ENCODE peak calls at places on chromosome 16, in four cellular contexts. K, X, I and N are unnamed samples.

GRCh38 chr16:825298-826061 is 24.9 kb upstream of the GNG13 start:
- DNase-seq in K (no peak), X (no peak), I (no peak), N (no peak)

GRCh38 chr16:6684076-6684673 is 648.5 kb upstream of the RBFOX1 start:
- DNase-seq in K (no peak), X (peak), I (no peak), N (peak)

GRCh38 chr16:65154321-65154720 is 32.5 kb upstream of the CDH11 start:
- DNase-seq in K (no peak), X (peak), I (peak), N (peak)

GRCh38 chr16:19113577-19114358 is at the start of gene ITPRIPL2:
- DNase-seq in K (no peak), X (peak), I (peak), N (peak)

GRCh38 chr16:5234295-5235050 is 136.9 kb upstream of the EEF2KMT start:
- DNase-seq in K (no peak), X (peak), I (no peak), N (no peak)

GRCh38 chr16:68005786-68006286 is 6.6 kb upstream of the DPEP2 start:
- DNase-seq in K (peak), X (peak), I (no peak), N (no peak)

GRCh38 chr16:57609541-57610401 is 18.7 kb upstream of the ADGRG1 start:
- DNase-seq in K (peak), X (no peak), I (peak), N (peak)

GRCh38 chr16:25060920-25061319 is 45.8 kb upstream of the ARHGAP17 start:
- DNase-seq in K (no peak), X (no peak), I (no peak), N (no peak)

GRCh38 chr16:77918792-77919707 is 103.3 kb upstream of the CLEC3A start:
- DNase-seq in K (no peak), X (no peak), I (no peak), N (no peak)

GRCh38 chr16:1972490-1972877 is 631 bp downstream of the TBL3 start:
- DNase-seq in K (no peak), X (peak), I (no peak), N (no peak)

GRCh38 chr16:57797526-57798266 is 4.6 kb downstream of the KIFC3 start:
- DNase-seq in K (peak), X (peak), I (peak), N (no peak)

GRCh38 chr16:21673469-21673868 is 9.7 kb downstream of the OTOA start:
- DNase-seq in K (no peak), X (no peak), I (no peak), N (no peak)

GRCh38 chr16:26475579-26475978 is 591.1 kb upstream of the C16orf82 start:
- DNase-seq in K (no peak), X (no peak), I (no peak), N (no peak)

GRCh38 chr16:12474794-12475410 is 328.8 kb downstream of the CPPED1 start:
- DNase-seq in K (no peak), X (no peak), I (no peak), N (no peak)

GRCh38 chr16:66250686-66251405 is 115.6 kb upstream of the CDH5 start:
- DNase-seq in K (no peak), X (peak), I (no peak), N (no peak)

GRCh38 chr16:77059441-77059840 is 131.5 kb upstream of the MON1B start:
- DNase-seq in K (no peak), X (no peak), I (no peak), N (no peak)

DNA sequence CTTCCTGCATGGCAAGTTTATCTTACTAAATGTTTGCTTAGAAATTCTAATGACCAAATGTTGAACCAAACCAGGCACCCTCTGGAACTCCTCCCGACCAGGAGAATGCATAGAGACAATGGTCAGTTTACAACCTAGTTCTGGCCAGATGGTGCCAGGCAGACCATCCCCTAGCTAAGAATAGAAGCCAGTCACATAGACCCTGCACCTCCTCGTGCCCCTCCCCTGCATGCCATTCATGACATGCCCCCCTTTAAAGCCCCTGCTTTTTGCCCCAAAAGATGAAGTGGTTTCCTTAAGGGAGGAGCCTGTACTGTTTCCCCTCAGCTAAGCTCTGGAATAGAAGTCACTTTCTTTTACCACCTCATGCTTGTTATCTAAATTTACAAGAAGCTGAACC is 6.6 kb upstream of the CPHXL start:
- DNase-seq in K (no peak), X (no peak), I (no peak), N (no peak)
- H3K4me2 ChIP-seq in K (no peak), X (no peak), I (no peak), N (no peak)

DNA sequence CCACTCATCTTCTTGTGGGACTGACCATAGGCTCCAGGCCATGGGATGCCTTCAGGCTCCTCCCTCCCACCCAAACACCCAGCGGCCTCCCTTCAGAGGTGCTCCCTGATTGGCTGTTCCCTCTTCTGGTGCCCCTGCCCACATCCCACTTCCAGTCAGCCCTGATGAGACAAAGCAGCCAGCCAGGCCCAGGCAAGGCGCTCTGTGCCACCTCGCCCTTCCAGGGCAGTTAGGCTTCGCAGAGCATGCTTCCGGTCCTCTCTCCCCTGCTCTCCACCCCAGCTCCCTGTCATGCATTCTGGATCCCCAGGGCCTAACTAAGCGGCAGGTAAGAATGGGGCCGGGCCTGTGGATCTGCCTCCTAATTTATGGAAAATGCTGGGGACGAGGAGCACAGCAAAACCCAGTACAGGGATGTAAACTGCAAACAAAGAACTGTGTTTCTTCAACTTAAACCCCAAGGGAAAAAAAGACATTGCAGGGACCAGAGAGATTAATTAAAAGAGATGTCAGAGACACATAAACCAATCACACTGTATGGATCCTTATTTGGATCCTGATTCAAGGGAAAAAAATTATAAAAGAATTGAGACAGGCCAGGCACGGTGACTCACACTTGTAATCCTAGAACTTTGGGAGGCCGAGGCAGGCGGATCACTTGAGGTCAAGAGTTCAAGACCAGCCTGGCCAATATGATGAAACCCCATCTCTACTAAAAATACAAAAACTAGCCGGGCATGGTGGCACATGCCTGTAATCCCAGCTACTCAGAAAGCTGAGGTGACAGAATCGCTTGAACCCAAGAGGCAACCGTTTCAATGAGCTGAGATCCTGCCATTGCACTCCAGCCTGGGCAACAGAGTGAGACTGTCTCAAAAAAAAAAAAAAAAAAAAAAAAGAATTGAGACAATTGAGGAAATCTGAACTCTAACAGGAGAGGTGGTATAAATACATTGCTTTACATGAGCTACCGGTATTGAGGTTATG is 26.0 kb downstream of the ZDHHC7 start:
- DNase-seq in K (no peak), X (no peak), I (no peak), N (no peak)
- H3K4me2 ChIP-seq in K (no peak), X (no peak), I (no peak), N (no peak)

GRCh38 chr16:88338896-88339295 is 43.9 kb upstream of the ZNF469 start:
- DNase-seq in K (no peak), X (no peak), I (no peak), N (no peak)

GRCh38 chr16:88341551-88342290 is 41.0 kb upstream of the ZNF469 start:
- DNase-seq in K (no peak), X (no peak), I (no peak), N (no peak)

GRCh38 chr16:88340755-88341150 is 42.0 kb upstream of the ZNF469 start:
- DNase-seq in K (no peak), X (no peak), I (no peak), N (no peak)

GRCh38 chr16:88338111-88338510 is 44.6 kb upstream of the ZNF469 start:
- DNase-seq in K (no peak), X (peak), I (no peak), N (no peak)

GRCh38 chr16:88339926-88340754 is 42.6 kb upstream of the ZNF469 start:
- DNase-seq in K (no peak), X (no peak), I (no peak), N (no peak)
- H3K4me2 ChIP-seq in K (no peak), X (no peak), I (no peak), N (no peak)

DNA sequence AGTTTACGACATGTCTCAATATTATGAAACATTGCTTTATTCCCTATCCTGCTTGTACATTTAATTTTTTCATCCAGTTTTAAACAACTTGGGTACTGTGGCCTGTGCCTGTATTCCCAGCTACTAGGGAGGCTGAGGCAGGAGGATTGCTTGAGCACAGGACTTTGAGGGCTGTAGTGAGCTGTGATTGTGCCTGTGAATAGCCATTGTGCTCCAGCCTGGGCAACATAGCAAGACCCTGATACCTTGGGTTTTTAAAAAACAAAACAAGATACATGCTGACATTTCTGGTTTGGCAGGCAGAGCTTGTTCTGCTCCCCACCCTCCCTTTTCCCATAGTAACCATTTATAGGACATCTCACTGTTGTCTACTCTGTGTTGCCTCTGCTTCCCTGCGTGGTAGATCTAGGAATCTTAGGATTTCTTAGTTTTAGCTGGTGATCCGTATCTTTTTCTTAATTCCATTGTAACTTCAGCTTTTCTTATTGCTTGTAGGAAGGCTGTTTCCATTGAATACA is 35.6 kb downstream of the TENT4B start:
- DNase-seq in K (no peak), X (no peak), I (no peak), N (no peak)
- H3K4me2 ChIP-seq in K (no peak), X (no peak), I (no peak), N (no peak)

DNA sequence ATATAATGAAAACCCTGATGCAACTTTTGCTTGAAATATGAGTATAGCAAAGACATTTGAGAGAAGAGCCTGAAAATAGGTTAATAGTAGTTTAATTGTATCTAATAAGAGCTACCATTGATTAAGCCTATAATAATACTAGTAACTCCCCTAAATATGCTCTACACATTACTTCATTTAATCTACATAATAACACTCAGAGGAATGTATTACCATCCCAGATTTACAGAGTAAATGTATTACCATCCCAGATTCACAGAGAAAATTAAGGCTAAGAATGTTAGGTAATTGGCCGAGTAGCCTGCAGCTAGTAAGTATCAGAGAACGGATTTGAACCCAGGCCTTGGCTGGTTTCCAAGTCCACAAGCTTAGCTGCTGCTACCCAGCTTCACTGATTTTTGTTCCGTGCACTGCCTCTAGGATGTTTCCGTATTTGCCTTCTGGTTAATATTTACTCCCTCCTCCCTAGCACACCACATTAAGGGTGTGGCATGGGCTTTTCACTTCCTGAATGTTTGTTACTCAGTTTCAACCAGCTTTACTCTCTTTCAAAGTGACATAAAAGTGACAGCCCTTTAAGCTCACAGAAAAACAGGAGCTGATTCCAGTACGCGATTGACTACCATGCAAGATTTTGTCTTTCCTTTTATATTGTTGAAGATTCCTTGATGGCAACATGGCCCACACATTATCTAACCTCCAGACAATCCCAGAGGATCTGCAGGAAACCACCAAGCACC is 26.6 kb upstream of the TOX3 start:
- DNase-seq in K (no peak), X (no peak), I (no peak), N (no peak)
- H3K4me2 ChIP-seq in K (no peak), X (no peak), I (no peak), N (no peak)